ENCODE peak calls at places on chromosomes 4 and X, in ten cellular contexts. E is mucosa of gallbladder; C is heart right ventricle; O is activated CD4-positive, alpha-beta T cell treated with anti-CD3 and anti-CD28 coated beads, Interleukin-2, amount 50 U/mL, for 1 hour; M is stimulated activated CD4-positive, alpha-beta T cell treated with anti-CD3 and anti-CD28 coated beads, Interleukin-15, amount 100 ng/mL, for 1 hour; W is WERI-Rb-1; Z is activated CD4-positive, CD25-positive, alpha-beta regulatory T cell; V is substantia nigra; T is NT2/D1; F is AG04449. J is an unnamed sample.

GRCh38 chr4:118279328-118279727 is 73.5 kb downstream of the PRSS12 start:
- DNase-seq in M (no peak), F (no peak), Z (no peak), V (no peak), C (no peak), E (no peak), W (no peak), T (no peak), O (no peak), J (no peak)

GRCh38 chrX:154411981-154412340 is 622 bp downstream of the TAFAZZIN start:
- DNase-seq in F (no peak), W (peak; percentile 90), T (no peak), E (peak; percentile 57), Z (no peak), V (peak; percentile 36), C (peak; percentile 62), M (peak; percentile 45), O (peak; percentile 39), J (peak; percentile 50)

GRCh38 chr4:140308366-140309123 is 64.9 kb upstream of the SCOC start:
- DNase-seq in E (peak; percentile 44), V (no peak), O (no peak), W (no peak), C (peak; percentile 75), M (no peak), Z (no peak), F (peak; percentile 90), T (no peak), J (peak; percentile 86)

GRCh38 chrX:17038681-17039161 is 92.3 kb downstream of the REPS2 start:
- DNase-seq in C (peak; percentile 4), Z (no peak), E (peak; percentile 12), V (peak; percentile 5), T (no peak), W (no peak), F (no peak), M (no peak), O (no peak), J (peak; percentile 59)

GRCh38 chr4:130648570-130648969 is 1552.6 kb downstream of the C4orf33 start:
- DNase-seq in M (no peak), E (no peak), Z (no peak), W (no peak), C (no peak), V (no peak), F (no peak), T (no peak), O (no peak), J (no peak)

GRCh38 chrX:23304881-23305280 is 29.8 kb upstream of the PTCHD1 start:
- DNase-seq in E (no peak), C (no peak), M (no peak), V (no peak), W (no peak), O (no peak), Z (no peak), F (no peak), T (no peak), J (no peak)

GRCh38 chrX:132505116-132505515 is 16.3 kb upstream of the MBNL3 start:
- DNase-seq in Z (no peak), M (no peak), O (no peak), W (no peak), E (no peak), F (no peak), V (no peak), C (no peak), T (no peak), J (no peak)

GRCh38 chr4:128061566-128062536 is 739 bp downstream of the LARP1B start:
- DNase-seq in O (peak; percentile 52), F (no peak), W (peak; percentile 84), V (peak; percentile 51), Z (peak; percentile 29), E (peak; percentile 46), M (peak; percentile 50), C (peak; percentile 43), T (peak; percentile 18), J (peak; percentile 63)

GRCh38 chr4:110586137-110586850 is 36.6 kb downstream of the PITX2 start:
- DNase-seq in C (no peak), W (no peak), F (peak; percentile 44), T (peak; percentile 1), E (no peak), M (no peak), Z (no peak), O (no peak), V (no peak), J (peak; percentile 71)

GRCh38 chr4:80646061-80646460 is 310.5 kb downstream of the CFAP299 start:
- DNase-seq in Z (no peak), M (no peak), W (no peak), F (no peak), E (no peak), T (no peak), V (no peak), C (no peak), O (no peak), J (no peak)

GRCh38 chrX:125646195-125646594 is 326.5 kb downstream of the TEX13C start:
- DNase-seq in T (no peak), M (no peak), V (no peak), C (no peak), O (no peak), W (peak; percentile 13), Z (no peak), F (no peak), E (no peak), J (no peak)

GRCh38 chr4:64781737-64782326 is 372.6 kb upstream of the TECRL start:
- DNase-seq in F (no peak), M (no peak), Z (no peak), C (no peak), W (no peak), V (no peak), E (no peak), O (no peak), T (no peak), J (peak; percentile 50)

GRCh38 chr4:87216469-87216868 is 3.9 kb downstream of the KLHL8 start:
- DNase-seq in C (no peak), T (no peak), F (no peak), M (no peak), W (no peak), E (no peak), V (no peak), O (no peak), Z (no peak), J (no peak)

GRCh38 chrX:136259543-136259942 is 8.3 kb upstream of the MAP7D3 start:
- DNase-seq in C (no peak), F (no peak), O (no peak), M (no peak), T (no peak), E (no peak), W (no peak), Z (no peak), V (no peak), J (peak; percentile 88)

GRCh38 chrX:24561121-24561520 is 86.0 kb downstream of the PCYT1B start:
- DNase-seq in F (no peak), T (no peak), C (no peak), O (no peak), V (no peak), Z (no peak), W (no peak), E (no peak), M (no peak), J (peak; percentile 26)

GRCh38 chrX:110219920-110220319 is 98.0 kb downstream of the AMMECR1 start:
- DNase-seq in M (no peak), F (no peak), V (no peak), O (no peak), C (no peak), E (no peak), Z (no peak), W (no peak), T (no peak), J (peak; percentile 65)

GRCh38 chr4:88998941-88999340 is 58.0 kb downstream of the FAM13A start:
- DNase-seq in W (no peak), C (no peak), T (no peak), E (no peak), Z (no peak), F (no peak), M (no peak), V (no peak), O (no peak), J (no peak)

GRCh38 chr4:134278675-134279074 is 77.1 kb upstream of the PABPC4L start:
- DNase-seq in C (no peak), F (no peak), O (no peak), Z (no peak), W (no peak), E (no peak), M (no peak), V (no peak), T (no peak), J (peak; percentile 56)

GRCh38 chr4:38179690-38180299 is 219.6 kb downstream of the PTTG2 start:
- DNase-seq in W (peak; percentile 72), C (peak; percentile 71), Z (peak; percentile 34), T (peak; percentile 50), O (peak; percentile 74), F (no peak), V (peak; percentile 54), M (peak; percentile 57), E (peak; percentile 83), J (peak; percentile 86)

GRCh38 chrX:72644946-72645345 is 69.2 kb downstream of the PHKA1 start:
- DNase-seq in O (no peak), T (no peak), E (no peak), F (no peak), Z (no peak), V (no peak), M (no peak), W (no peak), C (no peak), J (no peak)

GRCh38 chr4:23149815-23150214 is 457.1 kb downstream of the GBA3 start:
- DNase-seq in W (no peak), E (no peak), Z (no peak), T (no peak), M (no peak), V (no peak), O (no peak), F (no peak), C (no peak), J (no peak)

GRCh38 chrX:46543441-46543840 is 1.8 kb downstream of the ZNF674 start:
- DNase-seq in C (no peak), T (no peak), V (no peak), Z (no peak), F (no peak), W (no peak), O (no peak), M (no peak), E (no peak), J (no peak)

GRCh38 chrX:108001218-108001814 is 19.1 kb upstream of the TEX13B start:
- DNase-seq in E (no peak), M (no peak), T (no peak), Z (no peak), F (no peak), W (no peak), V (no peak), O (peak; percentile 13), C (no peak), J (peak; percentile 37)

GRCh38 chr4:98474408-98474844 is 184.0 kb downstream of the TSPAN5 start:
- DNase-seq in Z (no peak), C (no peak), V (no peak), O (no peak), W (no peak), T (no peak), E (no peak), F (peak; percentile 65), M (no peak), J (peak; percentile 68)

GRCh38 chrX:41373989-41374606 is 40.1 kb downstream of the DDX3X start:
- DNase-seq in Z (no peak), C (no peak), M (no peak), F (no peak), W (no peak), V (no peak), T (no peak), O (no peak), E (no peak), J (no peak)

GRCh38 chr4:113699772-113700171 is 61.8 kb downstream of the CAMK2D start:
- DNase-seq in O (no peak), V (no peak), Z (no peak), W (no peak), F (no peak), M (no peak), E (no peak), C (no peak), T (no peak), J (peak; percentile 18)

GRCh38 chrX:10582215-10582733 is 38.1 kb downstream of the MID1 start:
- DNase-seq in W (no peak), T (no peak), M (no peak), F (no peak), Z (no peak), V (no peak), E (no peak), O (no peak), C (no peak), J (peak; percentile 76)

GRCh38 chr4:154329268-154329858 is 162.2 kb downstream of the DCHS2 start:
- DNase-seq in W (no peak), F (no peak), V (no peak), E (no peak), T (no peak), M (no peak), O (no peak), C (no peak), Z (no peak), J (peak; percentile 34)